ENCODE peak calls at places on chromosomes 6 and 20, in four cellular contexts. U is AG08395, Z is B cell, O is fibroblast of lung. F is an unnamed sample.

GRCh38 chr20:23189854-23190253 is 103.7 kb upstream of the CD93 start:
- DNase-seq in O (no peak), Z (no peak), U (no peak), F (no peak)

GRCh38 chr6:129695373-129696027 is 14.5 kb downstream of the ARHGAP18 start:
- DNase-seq in O (no peak), Z (no peak), U (no peak), F (no peak)

GRCh38 chr6:88641178-88641903 is 322.1 kb downstream of the RNGTT start:
- DNase-seq in U (no peak), Z (no peak), O (peak), F (no peak)

GRCh38 chr6:130517444-130517931 is 151.7 kb downstream of the TMEM200A start:
- DNase-seq in Z (no peak), U (no peak), O (peak), F (no peak)

GRCh38 chr6:77543601-77544000 is 80.3 kb upstream of the HTR1B start:
- DNase-seq in Z (no peak), U (no peak), O (no peak), F (no peak)

GRCh38 chr20:6595704-6596103 is 171.8 kb upstream of the BMP2 start:
- DNase-seq in Z (no peak), U (peak), O (peak), F (no peak)

GRCh38 chr6:39088331-39088730 is 26.7 kb downstream of the SAYSD1 start:
- DNase-seq in U (peak), O (peak), Z (no peak), F (peak)

GRCh38 chr6:25401711-25402110 is 122.5 kb downstream of the CARMIL1 start:
- DNase-seq in U (no peak), O (no peak), Z (no peak), F (no peak)

GRCh38 chr6:13932785-13933184 is 8.0 kb downstream of the RNF182 start:
- DNase-seq in O (no peak), Z (no peak), U (no peak), F (no peak)

GRCh38 chr6:158668707-158669103 is 18.9 kb downstream of the SYTL3 start:
- DNase-seq in O (no peak), U (no peak), Z (no peak), F (no peak)

GRCh38 chr20:2773812-2774211 is 26.6 kb downstream of the CPXM1 start:
- DNase-seq in U (no peak), Z (no peak), O (no peak), F (no peak)

GRCh38 chr20:42442728-42443127 is 747.0 kb downstream of the PTPRT start:
- DNase-seq in U (no peak), Z (no peak), O (no peak), F (no peak)

GRCh38 chr6:1237636-1238035 is 74.3 kb upstream of the FOXQ1 start:
- DNase-seq in O (no peak), Z (no peak), U (no peak), F (no peak)

GRCh38 chr6:79170915-79171314 is 63.6 kb downstream of the HMGN3 start:
- DNase-seq in Z (no peak), O (peak), U (no peak), F (no peak)

GRCh38 chr20:22728146-22728745 is 143.9 kb upstream of the FOXA2 start:
- DNase-seq in O (no peak), Z (no peak), U (no peak), F (no peak)

GRCh38 chr6:161152904-161153662 is 120.8 kb downstream of the AGPAT4 start:
- DNase-seq in U (peak), Z (no peak), O (no peak), F (peak)

GRCh38 chr6:135054575-135055498 is at the start of gene HBS1L:
- DNase-seq in Z (peak), O (peak), U (peak), F (peak)

GRCh38 chr6:34150766-34151165 is 4.9 kb upstream of the GRM4 start:
- DNase-seq in O (no peak), U (no peak), Z (no peak), F (no peak)

GRCh38 chr20:50521221-50521642 is 11.0 kb downstream of the PTPN1 start:
- DNase-seq in O (no peak), Z (no peak), U (no peak), F (no peak)

GRCh38 chr6:142946924-142947701 is 2.1 kb upstream of the HIVEP2 start:
- DNase-seq in O (peak), Z (peak), U (peak), F (peak)

GRCh38 chr6:114096553-114097172 is 125.7 kb upstream of the HDAC2 start:
- DNase-seq in Z (no peak), U (peak), O (peak), F (peak)

GRCh38 chr6:36969988-36970891 is 15.7 kb downstream of the PI16 start:
- DNase-seq in U (no peak), Z (no peak), O (no peak), F (no peak)

GRCh38 chr6:107264357-107264831 is 149.1 kb upstream of the BEND3 start:
- DNase-seq in O (peak), Z (no peak), U (peak), F (peak)

GRCh38 chr6:87698618-87699017 is 3.4 kb downstream of the AKIRIN2 start:
- DNase-seq in U (no peak), O (peak), Z (no peak), F (peak)

GRCh38 chr6:123965894-123966293 is 162.2 kb downstream of the NKAIN2 start:
- DNase-seq in U (no peak), O (peak), Z (no peak), F (no peak)

GRCh38 chr6:57044568-57044967 is 1.9 kb upstream of the KIAA1586 start:
- DNase-seq in U (no peak), Z (no peak), O (no peak), F (no peak)

GRCh38 chr6:66788579-66788978 is 1081.6 kb upstream of the EYS start:
- DNase-seq in O (no peak), Z (no peak), U (no peak), F (no peak)

GRCh38 chr6:24469829-24470228 is 19.5 kb downstream of the GPLD1 start:
- DNase-seq in Z (no peak), O (no peak), U (no peak), F (no peak)

GRCh38 chr20:44734938-44735337 is 10.7 kb upstream of the KCNK15 start:
- DNase-seq in O (peak), U (peak), Z (no peak), F (peak)

GRCh38 chr6:10556496-10557391 is 35.6 kb downstream of the GCNT2 start:
- DNase-seq in U (no peak), O (peak), Z (no peak), F (no peak)

GRCh38 chr6:75208564-75209431 is 2.9 kb upstream of the COL12A1 start:
- DNase-seq in Z (peak), U (peak), O (peak), F (peak)

GRCh38 chr20:51482836-51483235 is 59.7 kb downstream of the NFATC2 start:
- DNase-seq in U (no peak), O (no peak), Z (no peak), F (no peak)

GRCh38 chr6:27753668-27754407 is 158.4 kb downstream of the OR2B2 start:
- DNase-seq in O (peak), Z (peak), U (peak), F (peak)

GRCh38 chr6:16841241-16841640 is 80.0 kb upstream of the ATXN1 start:
- DNase-seq in U (no peak), Z (no peak), O (peak), F (no peak)